ENCODE peak calls at places on chromosome 2, in eight cellular contexts. V is K562, W is A549, E is endothelial cell of umbilical vein, A is HepG2, L is HCT116, R is GM12878, I is H1. N is an unnamed sample.

GRCh38 chr2:219230201-219230540 is 565 bp downstream of the ANKZF1 start:
- DNase-seq in V (peak), W (no peak), E (no peak), A (peak), L (no peak), R (no peak), I (no peak), N (peak)

GRCh38 chr2:240179186-240179815 is 38.8 kb upstream of the OTOS start:
- DNase-seq in V (no peak), W (no peak), E (no peak), A (no peak), L (no peak), R (no peak), I (no peak), N (no peak)

GRCh38 chr2:72220170-72220569 is 72.5 kb upstream of the CYP26B1 start:
- DNase-seq in V (peak), W (peak), E (no peak), A (peak), L (no peak), R (no peak), I (peak), N (peak)

GRCh38 chr2:231052494-231053451 is 3.9 kb upstream of the PSMD1 start:
- DNase-seq in V (peak), W (peak), E (peak), A (peak), L (peak), R (no peak), I (no peak), N (peak)

GRCh38 chr2:126953483-126953882 is 54.8 kb downstream of the TEX51 start:
- DNase-seq in V (no peak), W (no peak), E (no peak), A (no peak), L (no peak), R (no peak), I (no peak), N (no peak)

GRCh38 chr2:101776172-101777043 is 78.9 kb downstream of the MAP4K4 start:
- DNase-seq in V (peak), W (peak), E (no peak), A (peak), L (no peak), R (no peak), I (no peak), N (no peak)

GRCh38 chr2:237154894-237155851 is 69.5 kb downstream of the COPS8 start:
- DNase-seq in V (no peak), W (no peak), E (no peak), A (no peak), L (no peak), R (peak), I (no peak), N (no peak)

GRCh38 chr2:12923907-12924610 is 207.3 kb downstream of the TRIB2 start:
- DNase-seq in V (no peak), W (no peak), E (peak), A (no peak), L (no peak), R (no peak), I (no peak), N (no peak)

GRCh38 chr2:240946654-240947053 is 40.5 kb downstream of the CROCC2 start:
- DNase-seq in V (no peak), W (no peak), E (no peak), A (no peak), L (no peak), R (no peak), I (no peak), N (no peak)

GRCh38 chr2:32947484-32948143 is 861 bp downstream of the LTBP1 start:
- DNase-seq in V (peak), W (peak), E (peak), A (no peak), L (no peak), R (no peak), I (no peak), N (peak)

GRCh38 chr2:214549946-214550345 is 139.1 kb downstream of the VWC2L start:
- DNase-seq in V (no peak), W (no peak), E (no peak), A (no peak), L (no peak), R (no peak), I (no peak), N (no peak)

DNA sequence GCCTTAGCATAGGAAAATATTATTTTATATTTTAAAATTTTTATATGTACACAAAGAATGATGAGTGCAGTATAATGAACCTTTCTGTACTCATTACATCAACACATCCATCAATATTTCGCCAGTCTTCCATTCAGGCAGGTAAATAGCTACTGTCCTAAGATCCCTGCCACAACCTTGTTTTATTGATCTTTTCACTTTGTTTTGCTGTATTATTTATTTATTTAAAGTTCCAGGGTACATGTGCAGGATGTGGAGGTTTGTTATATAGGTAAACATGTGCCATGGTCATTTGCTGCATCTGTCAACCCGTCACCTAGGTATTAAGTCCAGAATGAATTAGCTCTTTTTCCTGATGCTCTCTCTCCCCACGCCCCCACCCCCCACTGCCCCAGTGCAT is 64.6 kb downstream of the INHBB start:
- DNase-seq in V (no peak), W (no peak), E (no peak), A (no peak), L (no peak), R (no peak), I (no peak), N (no peak)
- TF ChIP-seq POLR2A in V (no peak), W (no peak), E (no peak), A (no peak), L (no peak), R (no peak), I (no peak), N (no peak)

DNA sequence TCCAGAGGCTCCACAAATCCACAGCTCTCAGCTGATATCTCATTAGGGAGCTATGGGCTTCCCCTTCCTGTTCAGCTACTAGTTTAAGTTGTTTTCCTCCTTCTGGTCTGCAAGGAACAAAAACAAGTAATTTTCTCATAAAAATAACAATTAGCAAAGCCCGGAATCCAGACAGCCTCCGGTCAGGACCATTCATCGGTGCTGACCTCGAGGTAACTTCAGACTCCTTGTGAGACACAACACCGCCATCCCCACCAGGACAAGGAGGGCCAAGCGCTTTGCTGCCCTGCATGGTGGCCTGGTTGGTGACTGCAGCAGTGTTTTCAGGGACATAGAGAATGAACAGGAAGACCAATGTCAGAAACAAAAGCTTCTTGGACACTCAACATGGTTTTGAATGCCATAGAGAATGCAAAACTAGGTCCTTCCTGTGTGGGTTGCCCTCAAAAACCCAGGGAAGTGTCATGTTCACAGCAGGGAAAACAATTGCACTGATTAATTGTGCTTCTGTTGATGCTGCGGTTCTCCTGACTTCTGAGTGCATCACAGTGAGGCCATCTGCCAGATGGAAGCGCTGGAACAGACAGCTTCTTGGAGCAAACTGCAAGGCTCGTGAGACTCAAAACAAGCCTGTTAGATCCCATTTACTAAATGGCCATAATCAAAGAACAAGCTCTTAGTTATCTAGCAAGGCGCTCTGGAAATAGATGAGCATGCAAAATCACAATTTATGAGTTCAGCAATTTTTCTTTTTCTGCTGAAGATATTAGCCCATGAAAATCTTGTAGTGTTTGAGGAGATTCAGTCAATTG is 77.1 kb downstream of the HS1BP3 start:
- DNase-seq in V (no peak), W (no peak), E (peak), A (no peak), L (no peak), R (no peak), I (no peak), N (no peak)
- TF ChIP-seq MAX in V (no peak), W (no peak), E (no peak), A (no peak), L (no peak), R (no peak), I (no peak), N (no peak)

GRCh38 chr2:233084488-233084887 is 24.3 kb downstream of the INPP5D start:
- DNase-seq in V (no peak), W (no peak), E (peak), A (no peak), L (no peak), R (peak), I (no peak), N (peak)
- TF ChIP-seq POLR2A in V (no peak), W (no peak), E (peak), A (no peak), L (no peak), R (peak), I (no peak), N (no peak)

DNA sequence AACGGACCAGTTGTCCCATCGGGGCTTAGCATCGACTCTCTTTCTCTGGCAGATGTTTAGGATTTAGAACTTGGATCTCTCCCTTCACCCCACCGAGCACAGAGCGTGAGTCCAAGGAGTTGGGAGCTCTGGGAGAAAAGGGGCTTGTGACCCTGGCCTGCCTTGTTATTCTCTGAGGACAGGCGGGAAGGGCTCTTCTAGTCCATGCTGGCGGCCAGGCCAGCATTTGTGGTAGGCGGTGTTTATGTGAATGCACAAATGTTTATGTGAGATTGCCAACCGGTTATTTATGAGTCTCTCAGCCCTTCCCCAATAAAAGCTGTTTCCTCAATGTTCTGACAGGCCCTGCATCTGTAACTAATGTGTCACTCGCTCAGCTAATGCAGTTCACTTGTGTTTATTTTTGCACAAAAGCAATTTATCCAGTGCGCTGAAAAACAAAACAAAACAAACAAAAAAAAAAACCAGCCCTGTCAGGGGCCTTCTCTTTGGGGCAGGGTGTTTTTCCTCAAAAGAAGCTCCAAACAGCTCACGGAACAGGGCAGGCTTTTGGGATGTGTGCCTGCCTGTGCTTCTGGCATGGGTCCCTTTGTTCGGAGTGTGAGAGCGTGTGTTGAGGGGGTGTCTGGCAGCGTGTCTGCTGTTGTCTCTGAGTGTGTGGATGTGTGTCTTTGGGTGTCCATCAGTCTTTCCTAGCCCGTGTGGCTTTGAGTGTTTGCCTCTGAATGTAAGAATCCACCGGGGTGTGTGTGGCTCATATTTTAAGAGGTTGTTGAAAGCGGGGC is 52.7 kb upstream of the HAAO start:
- DNase-seq in V (no peak), W (no peak), E (peak), A (no peak), L (no peak), R (no peak), I (no peak), N (no peak)
- TF ChIP-seq MAX in V (no peak), W (no peak), E (no peak), A (no peak), L (no peak), R (no peak), I (no peak), N (no peak)

N was measured in NB4.